ENCODE peak calls at places on chromosomes 16 and 17, in four cellular contexts. M is stomach; W is right cardiac atrium; I is CD8-positive, alpha-beta memory T cell. X is an unnamed sample.

GRCh38 chr17:48037036-48037881 is at the start of gene COPZ2:
- DNase-seq in M (peak), W (peak), I (peak), X (peak)

GRCh38 chr16:3038256-3038655 is 1.5 kb upstream of the BICDL2 start:
- DNase-seq in M (peak), W (peak), I (no peak), X (no peak)

GRCh38 chr16:73177896-73178295 is 130.0 kb upstream of the ZFHX3 start:
- DNase-seq in M (no peak), W (no peak), I (no peak), X (no peak)

GRCh38 chr17:48634446-48635208 is 8.5 kb upstream of the HOXB9 start:
- DNase-seq in M (no peak), W (no peak), I (no peak), X (no peak)

GRCh38 chr17:8125196-8125946 is 1.5 kb upstream of the HES7 start:
- DNase-seq in M (peak), W (peak), I (peak), X (peak)

GRCh38 chr16:77111057-77111456 is 79.9 kb upstream of the MON1B start:
- DNase-seq in M (no peak), W (no peak), I (no peak), X (no peak)

GRCh38 chr16:72989203-72989991 is 58.5 kb downstream of the ZFHX3 start:
- DNase-seq in M (no peak), W (no peak), I (no peak), X (no peak)

GRCh38 chr17:16001498-16001897 is 1.9 kb downstream of the TTC19 start:
- DNase-seq in M (no peak), W (no peak), I (no peak), X (no peak)